ENCODE peak calls at places on chromosomes 5 and 9, in ten cellular contexts. J, M, C, N, W, S, V, P, G and R are unnamed samples.

GRCh38 chr9:76707510-76707909 is 56.7 kb upstream of the PCA3 start:
- DNase-seq in J (no peak), M (no peak), C (no peak), N (no peak), W (no peak), S (no peak), V (no peak), P (no peak), G (no peak), R (no peak)

GRCh38 chr9:112032733-112033132 is 136.1 kb downstream of the UGCG start:
- DNase-seq in J (no peak), M (peak), C (no peak), N (no peak), W (no peak), S (no peak), V (no peak), P (no peak), G (no peak), R (no peak)

GRCh38 chr5:133664422-133664821 is 52.1 kb upstream of the FSTL4 start:
- DNase-seq in J (peak), M (no peak), C (no peak), N (no peak), W (no peak), S (no peak), V (no peak), P (no peak), G (no peak), R (peak)

GRCh38 chr5:57676228-57677098 is 193.9 kb upstream of the ACTBL2 start:
- DNase-seq in J (no peak), M (peak), C (no peak), N (no peak), W (peak), S (no peak), V (no peak), P (no peak), G (no peak), R (peak)

GRCh38 chr5:76715734-76716455 is at the start of gene F2R:
- DNase-seq in J (peak), M (peak), C (peak), N (no peak), W (peak), S (peak), V (peak), P (peak), G (no peak), R (peak)

GRCh38 chr5:124355928-124356327 is 390.5 kb downstream of the ZNF608 start:
- DNase-seq in J (no peak), M (no peak), C (no peak), N (no peak), W (no peak), S (no peak), V (no peak), P (no peak), G (no peak), R (no peak)

GRCh38 chr5:27240791-27241190 is 202.4 kb upstream of the CDH9 start:
- DNase-seq in J (no peak), M (no peak), C (no peak), N (no peak), W (no peak), S (no peak), V (no peak), P (no peak), G (no peak), R (no peak)

GRCh38 chr5:67066815-67067214 is 129.8 kb downstream of the CD180 start:
- DNase-seq in J (no peak), M (peak), C (no peak), N (no peak), W (no peak), S (no peak), V (no peak), P (no peak), G (no peak), R (no peak)

GRCh38 chr5:34743878-34744277 is 87.8 kb downstream of the RAI14 start:
- DNase-seq in J (no peak), M (peak), C (no peak), N (no peak), W (no peak), S (no peak), V (no peak), P (no peak), G (no peak), R (peak)

GRCh38 chr9:132474253-132474652 is 64.2 kb downstream of the CFAP77 start:
- DNase-seq in J (no peak), M (no peak), C (no peak), N (no peak), W (no peak), S (no peak), V (no peak), P (no peak), G (no peak), R (no peak)

GRCh38 chr5:160438316-160439204 is 16.9 kb downstream of the PTTG1 start:
- DNase-seq in J (peak), M (peak), C (no peak), N (no peak), W (peak), S (peak), V (peak), P (peak), G (peak), R (peak)

GRCh38 chr9:128420651-128421473 is at the start of gene CERCAM:
- DNase-seq in J (peak), M (peak), C (peak), N (no peak), W (peak), S (peak), V (peak), P (peak), G (no peak), R (peak)

GRCh38 chr5:111295649-111296048 is 71.5 kb downstream of the CAMK4 start:
- DNase-seq in J (no peak), M (no peak), C (no peak), N (no peak), W (no peak), S (no peak), V (no peak), P (no peak), G (no peak), R (no peak)

GRCh38 chr5:6745706-6746217 is 32.5 kb downstream of the TENT4A start:
- DNase-seq in J (peak), M (peak), C (no peak), N (no peak), W (peak), S (peak), V (no peak), P (no peak), G (no peak), R (peak)

GRCh38 chr9:112548836-112549235 is 62.2 kb downstream of the KIAA1958 start:
- DNase-seq in J (no peak), M (no peak), C (no peak), N (no peak), W (no peak), S (no peak), V (no peak), P (no peak), G (no peak), R (no peak)

GRCh38 chr5:61907995-61908394 is 398.0 kb upstream of the KIF2A start:
- DNase-seq in J (no peak), M (no peak), C (no peak), N (no peak), W (no peak), S (no peak), V (no peak), P (no peak), G (no peak), R (no peak)

GRCh38 chr9:5510360-5510931 is at the start of gene PDCD1LG2:
- DNase-seq in J (no peak), M (peak), C (no peak), N (no peak), W (peak), S (no peak), V (no peak), P (no peak), G (no peak), R (peak)

GRCh38 chr5:140882591-140882899 is 621 bp downstream of the PCDHA13 start:
- DNase-seq in J (peak), M (no peak), C (no peak), N (no peak), W (peak), S (no peak), V (no peak), P (no peak), G (peak), R (peak)

GRCh38 chr5:127804886-127805426 is 101.8 kb downstream of the CCDC192 start:
- DNase-seq in J (no peak), M (no peak), C (no peak), N (no peak), W (no peak), S (no peak), V (no peak), P (no peak), G (no peak), R (peak)

GRCh38 chr5:107257885-107258520 is 412.7 kb downstream of the EFNA5 start:
- DNase-seq in J (no peak), M (no peak), C (no peak), N (no peak), W (no peak), S (no peak), V (no peak), P (no peak), G (no peak), R (peak)

GRCh38 chr9:127520941-127521918 is 69.9 kb downstream of the LRSAM1 start:
- DNase-seq in J (no peak), M (peak), C (no peak), N (no peak), W (no peak), S (no peak), V (no peak), P (no peak), G (no peak), R (no peak)

GRCh38 chr5:140801494-140801841 is 611 bp downstream of the PCDHA3 start:
- DNase-seq in J (peak), M (no peak), C (no peak), N (no peak), W (no peak), S (no peak), V (no peak), P (no peak), G (no peak), R (no peak)

GRCh38 chr5:124477577-124477976 is 268.9 kb downstream of the ZNF608 start:
- DNase-seq in J (no peak), M (no peak), C (no peak), N (no peak), W (no peak), S (no peak), V (no peak), P (no peak), G (no peak), R (no peak)

GRCh38 chr5:81349161-81349560 is 44.8 kb downstream of the ACOT12 start:
- DNase-seq in J (no peak), M (no peak), C (no peak), N (no peak), W (no peak), S (no peak), V (no peak), P (no peak), G (no peak), R (no peak)

GRCh38 chr5:14264605-14265316 is 121.6 kb downstream of the TRIO start:
- DNase-seq in J (peak), M (peak), C (peak), N (peak), W (peak), S (peak), V (peak), P (peak), G (no peak), R (peak)
- H3K4me3 ChIP-seq in J (peak), M (peak), C (peak), N (peak), W (peak), S (peak), V (peak), P (no peak), G (no peak), R (peak)

DNA sequence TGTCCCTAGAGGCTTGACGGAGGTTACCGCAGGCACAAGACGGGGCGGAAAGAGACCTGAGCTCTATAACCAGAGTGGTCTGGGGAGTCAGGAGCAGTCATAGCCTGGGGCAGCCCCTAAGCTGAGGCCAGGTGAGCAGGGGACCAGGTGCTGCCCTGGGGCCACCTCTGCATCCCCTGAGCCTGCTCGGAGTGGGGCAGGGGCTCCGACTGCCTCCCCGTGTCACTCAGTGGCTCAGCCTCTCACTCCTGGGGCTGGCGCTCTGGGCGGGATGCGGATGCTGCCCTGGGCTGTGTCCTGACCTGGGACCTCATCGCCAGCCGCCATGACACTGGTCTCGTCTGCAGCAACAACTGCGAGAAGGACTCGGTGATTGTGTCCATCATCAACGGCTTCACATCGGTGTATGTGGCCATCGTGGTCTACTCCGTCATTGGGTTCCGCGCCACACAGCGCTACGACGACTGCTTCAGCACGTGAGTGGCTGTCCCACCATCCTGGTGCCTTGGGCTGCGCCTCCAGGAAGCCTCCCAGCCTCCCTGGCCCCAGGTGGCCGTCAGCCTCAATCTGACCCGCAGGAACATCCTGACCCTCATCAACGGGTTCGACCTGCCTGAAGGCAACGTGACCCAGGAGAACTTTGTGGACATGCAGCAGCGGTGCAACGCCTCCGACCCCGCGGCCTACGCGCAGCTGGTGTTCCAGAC is 8.8 kb upstream of the SLC6A18 start:
- DNase-seq in J (no peak), M (no peak), C (no peak), N (no peak), W (no peak), S (no peak), V (no peak), P (peak), G (no peak), R (no peak)
- H3K4me3 ChIP-seq in J (no peak), M (no peak), C (no peak), N (no peak), W (no peak), S (no peak), V (no peak), P (no peak), G (no peak), R (no peak)

GRCh38 chr9:90772381-90772780 is 29.2 kb upstream of the SYK start:
- DNase-seq in J (no peak), M (no peak), C (no peak), N (no peak), W (no peak), S (no peak), V (no peak), P (no peak), G (no peak), R (no peak)
- H3K4me3 ChIP-seq in J (no peak), M (no peak), C (no peak), N (no peak), W (no peak), S (no peak), V (no peak), P (no peak), G (no peak), R (no peak)

GRCh38 chr5:112709416-112709815 is 28.3 kb upstream of the APC start:
- DNase-seq in J (no peak), M (peak), C (no peak), N (no peak), W (no peak), S (no peak), V (no peak), P (no peak), G (no peak), R (no peak)
- H3K4me3 ChIP-seq in J (no peak), M (no peak), C (peak), N (peak), W (peak), S (no peak), V (peak), P (no peak), G (no peak), R (no peak)

DNA sequence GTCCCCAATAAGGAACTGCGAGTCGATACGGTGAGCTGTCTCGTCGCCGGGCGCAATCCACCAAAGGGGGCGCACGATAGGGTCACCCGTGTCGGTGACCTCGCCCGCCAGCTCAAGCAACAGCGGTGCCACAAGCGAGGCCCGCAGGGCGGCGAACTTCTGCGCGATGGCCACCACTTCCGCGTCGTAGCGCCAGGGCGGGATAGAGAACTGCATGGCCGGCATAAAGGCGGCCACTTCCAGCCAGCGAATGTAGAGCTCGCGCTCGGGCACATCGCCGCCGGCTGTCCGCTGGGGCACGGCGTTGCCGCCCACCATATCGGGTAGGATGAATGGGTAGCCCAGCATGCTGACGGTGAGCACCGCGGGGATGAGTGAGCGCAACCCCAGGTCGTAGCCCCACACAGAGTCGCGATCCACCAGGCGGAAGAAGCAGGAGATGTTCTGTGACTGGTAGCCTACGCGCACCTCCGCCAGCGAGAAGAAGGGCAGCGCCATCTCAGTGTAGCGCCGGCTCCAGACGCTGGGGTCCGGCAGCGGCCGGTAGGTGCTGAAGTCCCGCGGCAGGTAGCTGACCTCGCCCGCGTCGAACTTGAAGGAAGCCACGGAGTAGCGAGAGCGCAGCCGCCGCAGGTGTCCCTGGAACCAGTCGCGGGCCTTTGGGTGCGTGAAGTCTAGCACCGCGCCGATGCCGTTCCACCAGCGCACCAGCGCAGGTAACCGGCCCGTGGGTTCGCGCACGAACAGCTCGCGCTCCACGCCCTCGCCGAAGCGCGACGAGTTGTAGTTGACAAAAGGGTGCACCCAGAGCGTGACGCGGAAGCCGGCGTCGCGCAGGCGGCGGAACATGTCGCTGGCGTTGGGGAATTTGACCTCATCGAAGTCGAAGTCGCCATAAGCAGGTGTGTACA is 5.5 kb downstream of the MYORG start:
- DNase-seq in J (no peak), M (no peak), C (no peak), N (no peak), W (no peak), S (no peak), V (no peak), P (no peak), G (no peak), R (no peak)
- H3K4me3 ChIP-seq in J (no peak), M (no peak), C (no peak), N (peak), W (no peak), S (no peak), V (no peak), P (no peak), G (no peak), R (no peak)

GRCh38 chr9:16192403-16193017 is 639.7 kb downstream of the CCDC171 start:
- DNase-seq in J (no peak), M (peak), C (no peak), N (no peak), W (no peak), S (no peak), V (no peak), P (no peak), G (no peak), R (no peak)
- H3K4me3 ChIP-seq in J (no peak), M (peak), C (no peak), N (no peak), W (peak), S (no peak), V (no peak), P (no peak), G (no peak), R (no peak)

DNA sequence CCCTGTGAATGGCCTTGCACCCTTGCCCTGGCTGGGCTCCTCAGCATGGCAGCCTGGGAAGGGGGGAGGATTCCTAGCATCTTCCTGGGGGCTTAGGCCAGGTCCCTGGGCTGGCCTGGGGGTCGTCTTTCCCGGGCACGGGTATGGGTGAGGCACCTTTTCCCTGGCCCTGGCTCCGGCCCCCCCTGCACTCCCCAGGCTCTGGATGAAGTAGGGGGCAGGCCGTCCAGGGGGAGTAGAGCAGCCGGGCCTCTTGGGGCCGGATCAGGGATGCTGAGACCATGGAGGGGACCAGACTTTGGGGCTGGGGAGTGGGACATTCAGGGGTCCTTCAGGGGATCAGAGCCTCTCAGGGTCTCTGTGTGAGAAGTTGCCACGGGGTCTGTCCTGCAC is 6.6 kb downstream of the RXRA start:
- DNase-seq in J (no peak), M (no peak), C (no peak), N (no peak), W (no peak), S (no peak), V (no peak), P (no peak), G (no peak), R (no peak)
- H3K4me3 ChIP-seq in J (no peak), M (no peak), C (no peak), N (no peak), W (no peak), S (no peak), V (no peak), P (no peak), G (no peak), R (no peak)

GRCh38 chr5:180157866-180158265 is 51.1 kb downstream of the RASGEF1C start:
- DNase-seq in J (no peak), M (no peak), C (no peak), N (no peak), W (no peak), S (no peak), V (no peak), P (no peak), G (no peak), R (no peak)
- H3K4me3 ChIP-seq in J (no peak), M (no peak), C (no peak), N (no peak), W (no peak), S (no peak), V (no peak), P (no peak), G (no peak), R (no peak)